ENCODE peak calls at places on chromosomes 2 and 18, in six cellular contexts. T is ovary, Z is RWPE1, E is left lung, F is A549, D is heart right ventricle. M is an unnamed sample.

GRCh38 chr18:50297621-50298442 is 10.3 kb upstream of the CXXC1 start:
- DNase-seq in T (peak), Z (no peak), E (peak), F (no peak), D (peak), M (no peak)

GRCh38 chr18:11676867-11677266 is 12.2 kb upstream of the GNAL start:
- DNase-seq in T (no peak), Z (no peak), E (no peak), F (peak), D (no peak), M (no peak)

GRCh38 chr2:100744589-100744988 is 75.3 kb upstream of the NPAS2 start:
- DNase-seq in T (no peak), Z (no peak), E (no peak), F (no peak), D (no peak), M (no peak)

GRCh38 chr2:174510583-174511189 is 23.9 kb upstream of the GPR155 start:
- DNase-seq in T (no peak), Z (no peak), E (no peak), F (no peak), D (no peak), M (no peak)

GRCh38 chr2:156118753-156119416 is 213.6 kb downstream of the NR4A2 start:
- DNase-seq in T (no peak), Z (no peak), E (no peak), F (no peak), D (no peak), M (no peak)

GRCh38 chr2:233798335-233799086 is 20.4 kb downstream of the MROH2A start:
- DNase-seq in T (no peak), Z (no peak), E (no peak), F (no peak), D (no peak), M (no peak)

GRCh38 chr2:79964966-79965365 is 339.6 kb downstream of the LRRTM1 start:
- DNase-seq in T (no peak), Z (no peak), E (no peak), F (no peak), D (no peak), M (no peak)

GRCh38 chr2:232196802-232197201 is 181.7 kb upstream of the ALPP start:
- DNase-seq in T (no peak), Z (no peak), E (no peak), F (no peak), D (no peak), M (no peak)

GRCh38 chr2:86622409-86622877 is 1.2 kb downstream of the RNF103 start:
- DNase-seq in T (peak), Z (peak), E (no peak), F (no peak), D (no peak), M (peak)

GRCh38 chr2:204608261-204608660 is 63.0 kb downstream of the PARD3B start:
- DNase-seq in T (peak), Z (no peak), E (no peak), F (no peak), D (no peak), M (no peak)

GRCh38 chr2:206176128-206176527 is 16.4 kb downstream of the EEF1B2 start:
- DNase-seq in T (no peak), Z (no peak), E (no peak), F (no peak), D (no peak), M (no peak)

GRCh38 chr2:119678021-119678656 is 862 bp upstream of the TMEM177 start:
- DNase-seq in T (no peak), Z (no peak), E (no peak), F (no peak), D (no peak), M (no peak)

GRCh38 chr18:67517224-67517765 is 775 bp upstream of the DSEL start:
- DNase-seq in T (peak), Z (no peak), E (no peak), F (no peak), D (peak), M (peak)

GRCh38 chr18:61643884-61644647 is 248.7 kb downstream of the RNF152 start:
- DNase-seq in T (no peak), Z (no peak), E (no peak), F (no peak), D (no peak), M (no peak)

GRCh38 chr18:35692866-35693265 is 111.3 kb downstream of the GALNT1 start:
- DNase-seq in T (no peak), Z (no peak), E (no peak), F (no peak), D (no peak), M (no peak)

GRCh38 chr2:11212645-11213044 is 57.4 kb downstream of the SLC66A3 start:
- DNase-seq in T (no peak), Z (no peak), E (no peak), F (no peak), D (no peak), M (no peak)

GRCh38 chr2:211860224-211860623 is 678.4 kb downstream of the ERBB4 start:
- DNase-seq in T (no peak), Z (no peak), E (no peak), F (no peak), D (no peak), M (no peak)

GRCh38 chr18:59861009-59861408 is 38.8 kb upstream of the PMAIP1 start:
- DNase-seq in T (no peak), Z (no peak), E (no peak), F (no peak), D (no peak), M (no peak)

GRCh38 chr18:24372279-24372678 is 25.3 kb downstream of the OSBPL1A start:
- DNase-seq in T (no peak), Z (no peak), E (no peak), F (no peak), D (no peak), M (no peak)

GRCh38 chr18:63677490-63678225 is 16.0 kb upstream of the SERPINB3 start:
- DNase-seq in T (no peak), Z (peak), E (no peak), F (no peak), D (no peak), M (no peak)

GRCh38 chr18:80194874-80195570 is 52.3 kb downstream of the PARD6G start:
- DNase-seq in T (no peak), Z (no peak), E (no peak), F (no peak), D (no peak), M (no peak)

GRCh38 chr2:150909613-150910012 is 352.1 kb downstream of the RBM43 start:
- DNase-seq in T (no peak), Z (no peak), E (no peak), F (no peak), D (no peak), M (no peak)

GRCh38 chr2:47402555-47402804 is 476 bp upstream of the MSH2 start:
- DNase-seq in T (no peak), Z (peak), E (no peak), F (peak), D (no peak), M (no peak)

GRCh38 chr2:3409627-3410170 is 30.2 kb downstream of the TRAPPC12 start:
- DNase-seq in T (no peak), Z (no peak), E (no peak), F (no peak), D (no peak), M (no peak)

GRCh38 chr2:182715121-182715895 is 749 bp upstream of the DNAJC10 start:
- DNase-seq in T (no peak), Z (peak), E (no peak), F (peak), D (no peak), M (no peak)

GRCh38 chr2:113263546-113263945 is 15.2 kb downstream of the PAX8 start:
- DNase-seq in T (no peak), Z (no peak), E (no peak), F (no peak), D (no peak), M (no peak)

GRCh38 chr2:241739177-241739576 is 4.7 kb downstream of the D2HGDH start:
- DNase-seq in T (no peak), Z (no peak), E (peak), F (no peak), D (no peak), M (no peak)

GRCh38 chr2:109218087-109218791 is 89.2 kb downstream of the SH3RF3 start:
- DNase-seq in T (no peak), Z (no peak), E (no peak), F (no peak), D (no peak), M (no peak)

GRCh38 chr2:46296216-46296839 is 879 bp upstream of the EPAS1 start:
- DNase-seq in T (peak), Z (peak), E (peak), F (peak), D (peak), M (peak)

GRCh38 chr2:230981704-230982103 is 14.2 kb upstream of the SPATA3 start:
- DNase-seq in T (no peak), Z (no peak), E (no peak), F (no peak), D (no peak), M (no peak)

GRCh38 chr2:147076634-147077033 is 768.2 kb upstream of the ACVR2A start:
- DNase-seq in T (no peak), Z (peak), E (no peak), F (no peak), D (no peak), M (no peak)

GRCh38 chr18:21391074-21391673 is 149.1 kb downstream of the GREB1L start:
- DNase-seq in T (no peak), Z (peak), E (no peak), F (peak), D (no peak), M (no peak)

DNA sequence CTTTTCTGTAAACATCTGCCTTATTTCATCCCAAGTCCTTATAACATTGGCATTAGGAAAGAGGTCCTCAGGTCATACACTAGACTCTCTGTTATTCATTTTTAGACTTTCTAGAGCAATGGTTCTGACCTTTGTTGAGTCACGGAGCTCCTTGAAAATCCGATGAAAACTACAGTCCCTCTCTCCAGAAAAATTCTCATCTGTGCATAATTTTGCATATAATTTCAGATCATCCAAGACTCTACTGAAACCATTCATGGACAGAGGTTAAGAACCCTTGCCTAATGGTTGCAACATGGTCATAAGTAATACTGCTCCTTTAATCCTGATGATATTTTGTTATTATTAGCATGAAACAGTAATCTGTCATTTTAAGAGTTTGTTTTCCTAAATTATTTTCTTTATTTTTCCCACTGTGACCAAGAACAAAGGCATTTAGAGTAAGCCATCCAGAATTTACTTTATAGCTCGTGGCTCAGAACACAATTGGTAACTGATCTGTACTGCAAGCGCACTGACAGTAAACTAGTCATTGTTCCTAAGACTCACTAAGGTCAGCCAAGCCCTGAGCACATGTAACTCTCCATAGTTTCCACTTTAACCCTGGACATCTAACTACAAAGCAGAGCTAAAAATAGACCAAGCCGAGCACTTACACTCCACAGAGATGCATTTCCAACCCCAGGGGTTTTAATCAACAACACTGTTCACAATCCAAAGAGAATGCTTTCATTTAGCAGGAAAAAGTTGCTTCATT is 8.4 kb downstream of the MYOM1 start:
- DNase-seq in T (no peak), Z (no peak), E (no peak), F (no peak), D (no peak), M (no peak)
- H3K27ac ChIP-seq in T (no peak), Z (no peak), E (no peak), F (peak), D (peak), M (peak)

GRCh38 chr2:193581807-193582206 is 1387.1 kb upstream of the TMEFF2 start:
- DNase-seq in T (no peak), Z (no peak), E (no peak), F (no peak), D (no peak), M (no peak)

GRCh38 chr2:193584001-193584400 is 1389.3 kb upstream of the TMEFF2 start:
- DNase-seq in T (no peak), Z (no peak), E (no peak), F (no peak), D (no peak), M (no peak)

GRCh38 chr2:193580176-193580950 is 1385.6 kb upstream of the TMEFF2 start:
- DNase-seq in T (no peak), Z (no peak), E (no peak), F (no peak), D (no peak), M (no peak)

GRCh38 chr2:193584522-193584938 is 1389.8 kb upstream of the TMEFF2 start:
- DNase-seq in T (no peak), Z (no peak), E (no peak), F (no peak), D (no peak), M (no peak)
- TF ChIP-seq CTCF in T (no peak), Z (no peak), E (no peak), F (peak), D (no peak), M (no peak)

DNA sequence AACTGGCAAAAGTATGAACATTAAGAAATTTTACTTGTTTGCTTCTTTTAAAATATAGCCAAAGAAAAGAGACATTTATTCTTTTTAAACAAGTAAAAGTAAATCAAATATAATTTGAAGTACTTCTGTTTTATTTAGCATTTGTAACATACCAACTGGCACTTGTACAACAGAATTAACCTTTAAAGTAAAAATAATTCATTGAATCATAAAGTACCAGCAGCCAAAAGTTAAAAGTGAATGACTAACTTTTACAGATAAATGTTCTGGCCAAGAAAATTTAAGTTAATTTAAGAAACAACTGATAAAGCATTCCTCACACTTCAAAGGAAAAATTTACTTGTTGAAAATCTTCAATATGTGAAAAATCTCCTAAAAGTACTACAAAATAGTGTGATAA is 23.8 kb downstream of the RTTN start:
- DNase-seq in T (no peak), Z (no peak), E (no peak), F (no peak), D (no peak), M (no peak)
- H3K27ac ChIP-seq in T (no peak), Z (no peak), E (no peak), F (no peak), D (no peak), M (peak)

GRCh38 chr2:199147216-199147615 is 310.5 kb downstream of the SATB2 start:
- DNase-seq in T (no peak), Z (no peak), E (no peak), F (no peak), D (no peak), M (no peak)
- TF ChIP-seq CTCF in T (no peak), Z (no peak), E (no peak), F (no peak), D (no peak), M (no peak)

GRCh38 chr2:197197808-197198409 is 112.7 kb downstream of the ANKRD44 start:
- DNase-seq in T (no peak), Z (no peak), E (no peak), F (no peak), D (no peak), M (no peak)

GRCh38 chr2:197200657-197201056 is 109.9 kb downstream of the ANKRD44 start:
- DNase-seq in T (no peak), Z (no peak), E (no peak), F (no peak), D (no peak), M (no peak)

GRCh38 chr2:197196737-197197136 is 113.8 kb downstream of the ANKRD44 start:
- DNase-seq in T (no peak), Z (no peak), E (no peak), F (no peak), D (no peak), M (no peak)

GRCh38 chr2:197200056-197200455 is 110.5 kb downstream of the ANKRD44 start:
- DNase-seq in T (no peak), Z (no peak), E (no peak), F (no peak), D (no peak), M (no peak)

DNA sequence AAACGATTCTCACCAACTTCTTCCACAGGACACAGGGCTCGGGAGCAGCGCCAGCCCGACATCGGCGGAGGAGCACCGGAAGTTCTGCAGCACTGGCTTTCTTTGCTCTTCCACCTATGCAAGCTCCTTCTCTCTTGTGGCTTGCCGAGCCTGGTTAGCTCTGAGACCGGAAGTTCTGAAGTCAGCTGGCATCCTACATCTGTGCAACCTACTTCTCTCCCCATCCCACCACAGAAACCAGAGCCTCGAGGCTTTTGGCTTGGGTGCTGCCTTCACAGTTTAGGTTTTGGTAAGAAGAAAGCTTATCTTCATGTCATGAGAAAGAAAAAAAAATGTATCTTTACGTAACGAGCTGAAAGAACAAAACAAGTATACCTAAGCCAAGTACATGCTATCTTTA is 111.7 kb downstream of the ANKRD44 start:
- DNase-seq in T (peak), Z (no peak), E (peak), F (no peak), D (peak), M (peak)
- H3K27ac ChIP-seq in T (no peak), Z (no peak), E (peak), F (no peak), D (no peak), M (peak)

DNA sequence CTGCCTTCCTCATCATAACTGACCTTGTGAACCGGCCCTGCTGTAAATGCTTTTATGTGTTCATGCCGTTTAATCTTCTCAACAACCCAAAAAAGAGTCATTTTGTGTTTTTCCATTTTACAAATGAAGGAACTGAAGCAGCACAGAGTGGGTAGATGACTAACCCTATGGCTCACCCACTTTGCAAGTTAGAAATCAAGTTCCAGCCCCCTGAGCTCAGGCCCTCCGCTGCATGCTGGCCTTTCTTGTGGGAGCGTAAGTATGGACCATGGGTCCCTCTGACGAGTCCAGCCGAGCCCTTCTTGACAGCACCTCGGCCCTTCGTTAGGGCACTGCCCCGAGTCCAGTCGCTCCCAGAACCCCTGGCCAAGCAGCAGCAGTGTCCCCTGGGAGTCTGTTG is 194.6 kb downstream of the GLI2 start:
- DNase-seq in T (no peak), Z (no peak), E (no peak), F (no peak), D (no peak), M (no peak)
- TF ChIP-seq CTCF in T (no peak), Z (no peak), E (no peak), F (no peak), D (no peak), M (no peak)

DNA sequence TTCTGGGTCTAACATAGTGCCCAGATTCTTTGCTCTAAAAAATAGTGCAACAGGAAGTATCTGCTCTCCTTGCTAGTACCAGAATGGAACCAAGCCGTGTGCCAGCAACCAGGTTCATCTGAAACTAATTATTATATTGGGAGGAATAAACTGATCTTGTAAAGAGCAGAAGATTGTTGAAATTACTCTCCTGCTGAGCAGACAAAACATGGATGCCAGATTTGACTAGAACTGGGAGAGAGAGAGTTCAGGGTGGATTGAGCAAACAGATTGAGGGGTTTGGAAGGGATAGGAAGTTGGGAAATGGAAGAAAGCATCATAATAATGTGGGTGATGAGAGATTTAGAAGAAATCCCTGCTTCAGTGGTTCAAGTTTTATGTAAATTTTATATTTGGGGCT is 160.1 kb upstream of the RASGRP3 start:
- DNase-seq in T (no peak), Z (no peak), E (no peak), F (no peak), D (no peak), M (no peak)
- H3K27ac ChIP-seq in T (no peak), Z (no peak), E (no peak), F (no peak), D (no peak), M (peak)

GRCh38 chr2:240467659-240468299 is 32.3 kb downstream of the GPC1 start:
- DNase-seq in T (peak), Z (no peak), E (peak), F (no peak), D (no peak), M (no peak)
- TF ChIP-seq CTCF in T (no peak), Z (no peak), E (no peak), F (no peak), D (no peak), M (no peak)

M was measured in tibial artery.